ENCODE peak calls at places on chromosomes 12 and 14, in six cellular contexts. K is astrocyte of the cerebellum, R is SW480, O is lung, T is suprapubic skin, E is NCI-H2081. G is an unnamed sample.

GRCh38 chr12:52441320-52441911 is 7.2 kb upstream of the KRT75 start:
- DNase-seq in K (no peak), R (peak; percentile 96), O (no peak), E (no peak), T (no peak), G (no peak)

GRCh38 chr12:34298176-34298970 is 276.1 kb downstream of the ALG10 start:
- DNase-seq in K (no peak), R (no peak), T (peak; percentile 46), E (no peak), O (no peak), G (no peak)

GRCh38 chr14:88551094-88551870 is 3.5 kb downstream of the PTPN21 start:
- DNase-seq in O (peak; percentile 81), K (peak; percentile 60), E (peak; percentile 84), T (peak; percentile 85), R (peak; percentile 87), G (no peak)

GRCh38 chr12:13365782-13366366 is 169.3 kb downstream of the EMP1 start:
- DNase-seq in K (no peak), T (no peak), E (no peak), R (no peak), O (no peak), G (no peak)

GRCh38 chr12:8846305-8846704 is 23.9 kb downstream of the A2ML1 start:
- DNase-seq in K (no peak), T (no peak), O (no peak), E (no peak), R (no peak), G (no peak)

GRCh38 chr12:12072064-12072760 is 1.5 kb downstream of the BCL2L14 start:
- DNase-seq in O (peak; percentile 47), R (no peak), E (no peak), K (no peak), T (no peak), G (no peak)

GRCh38 chr14:65249471-65250161 is 147.3 kb upstream of the MAX start:
- DNase-seq in K (no peak), R (no peak), E (no peak), O (no peak), T (no peak), G (no peak)

GRCh38 chr14:84826349-84826748 is 703.6 kb upstream of the FLRT2 start:
- DNase-seq in T (no peak), R (no peak), E (no peak), K (no peak), O (no peak), G (no peak)

GRCh38 chr12:130555628-130556485 is 160.2 kb downstream of the RIMBP2 start:
- DNase-seq in E (peak; percentile 84), O (no peak), R (peak; percentile 68), K (no peak), T (no peak), G (no peak)

GRCh38 chr12:124386661-124387509 is 92.0 kb downstream of the RFLNA start:
- DNase-seq in O (no peak), T (no peak), K (no peak), R (no peak), E (no peak), G (no peak)

GRCh38 chr14:102050026-102050405 is 36.8 kb downstream of the HSP90AA1 start:
- DNase-seq in T (no peak), K (no peak), R (no peak), E (no peak), O (no peak), G (no peak)

GRCh38 chr12:6769681-6770080 is 2.6 kb upstream of the LAG3 start:
- DNase-seq in E (no peak), T (no peak), O (no peak), R (no peak), K (no peak), G (no peak)

GRCh38 chr14:31142455-31143087 is 65.0 kb downstream of the HECTD1 start:
- DNase-seq in E (no peak), O (no peak), R (no peak), T (no peak), K (no peak), G (no peak)

G was measured in NCI-H1694 treated with DMSO at 0.1 percent for 48 hours.